ENCODE peak calls at places on chromosome 3, in seven cellular contexts. One of them, this sample, is unnamed.

GRCh38 chr3:54999159-54999558 is 71.3 kb upstream of the LRTM1 start:
- DNase-seq in brain microvascular endothelial cell: peak; percentile 88
- DNase-seq in colonic mucosa: no peak
- DNase-seq in uterus: peak; percentile 17
- DNase-seq in tibial artery: no peak
- DNase-seq in heart left ventricle: no peak
- DNase-seq in hepatocyte: peak; percentile 64
- DNase-seq in this sample: no peak

GRCh38 chr3:55555866-55556621 is 68.9 kb upstream of the WNT5A start:
- DNase-seq in brain microvascular endothelial cell: no peak
- DNase-seq in colonic mucosa: no peak
- DNase-seq in uterus: no peak
- DNase-seq in tibial artery: no peak
- DNase-seq in heart left ventricle: no peak
- DNase-seq in hepatocyte: no peak
- DNase-seq in this sample: no peak

GRCh38 chr3:189419022-189419421 is 212.2 kb upstream of the TP63 start:
- DNase-seq in brain microvascular endothelial cell: no peak
- DNase-seq in colonic mucosa: no peak
- DNase-seq in uterus: no peak
- DNase-seq in tibial artery: no peak
- DNase-seq in heart left ventricle: no peak
- DNase-seq in hepatocyte: no peak
- DNase-seq in this sample: no peak

GRCh38 chr3:123319760-123320159 is 118.0 kb downstream of the SEC22A start:
- DNase-seq in brain microvascular endothelial cell: no peak
- DNase-seq in colonic mucosa: no peak
- DNase-seq in uterus: no peak
- DNase-seq in tibial artery: peak; percentile 12
- DNase-seq in heart left ventricle: no peak
- DNase-seq in hepatocyte: no peak
- DNase-seq in this sample: no peak

GRCh38 chr3:140186421-140186920 is 251.5 kb downstream of the CLSTN2 start:
- DNase-seq in brain microvascular endothelial cell: peak; percentile 79
- DNase-seq in colonic mucosa: peak; percentile 22
- DNase-seq in uterus: peak; percentile 49
- DNase-seq in tibial artery: no peak
- DNase-seq in heart left ventricle: peak; percentile 30
- DNase-seq in hepatocyte: peak; percentile 27
- DNase-seq in this sample: peak; percentile 13

GRCh38 chr3:82353281-82354171 is 592.1 kb upstream of the GBE1 start:
- DNase-seq in brain microvascular endothelial cell: no peak
- DNase-seq in colonic mucosa: no peak
- DNase-seq in uterus: no peak
- DNase-seq in tibial artery: no peak
- DNase-seq in heart left ventricle: peak; percentile 10
- DNase-seq in hepatocyte: no peak
- DNase-seq in this sample: no peak

GRCh38 chr3:11128682-11129632 is 25.3 kb upstream of the HRH1 start:
- DNase-seq in brain microvascular endothelial cell: no peak
- DNase-seq in colonic mucosa: no peak
- DNase-seq in uterus: no peak
- DNase-seq in tibial artery: no peak
- DNase-seq in heart left ventricle: no peak
- DNase-seq in hepatocyte: no peak
- DNase-seq in this sample: no peak

GRCh38 chr3:82978368-82978767 is 1216.9 kb upstream of the GBE1 start:
- DNase-seq in brain microvascular endothelial cell: no peak
- DNase-seq in colonic mucosa: no peak
- DNase-seq in uterus: no peak
- DNase-seq in tibial artery: no peak
- DNase-seq in heart left ventricle: no peak
- DNase-seq in hepatocyte: no peak
- DNase-seq in this sample: no peak

GRCh38 chr3:79247367-79248103 is 520.3 kb downstream of the ROBO1 start:
- DNase-seq in brain microvascular endothelial cell: peak; percentile 44
- DNase-seq in colonic mucosa: no peak
- DNase-seq in uterus: no peak
- DNase-seq in tibial artery: no peak
- DNase-seq in heart left ventricle: peak; percentile 29
- DNase-seq in hepatocyte: peak; percentile 7
- DNase-seq in this sample: no peak

GRCh38 chr3:147414369-147415135 is 5.4 kb downstream of the ZIC1 start:
- DNase-seq in brain microvascular endothelial cell: peak; percentile 10
- DNase-seq in colonic mucosa: no peak
- DNase-seq in uterus: no peak
- DNase-seq in tibial artery: no peak
- DNase-seq in heart left ventricle: no peak
- DNase-seq in hepatocyte: no peak
- DNase-seq in this sample: no peak

GRCh38 chr3:195905970-195906864 is 2.1 kb downstream of the TNK2 start:
- DNase-seq in brain microvascular endothelial cell: no peak
- DNase-seq in colonic mucosa: peak; percentile 46
- DNase-seq in uterus: no peak
- DNase-seq in tibial artery: no peak
- DNase-seq in heart left ventricle: no peak
- DNase-seq in hepatocyte: peak; percentile 9
- DNase-seq in this sample: peak; percentile 64

GRCh38 chr3:195698325-195699147 is 22.2 kb upstream of the MUC20 start:
- DNase-seq in brain microvascular endothelial cell: no peak
- DNase-seq in colonic mucosa: no peak
- DNase-seq in uterus: no peak
- DNase-seq in tibial artery: no peak
- DNase-seq in heart left ventricle: no peak
- DNase-seq in hepatocyte: no peak
- DNase-seq in this sample: no peak

GRCh38 chr3:122080188-122080587 is 25.0 kb downstream of the CD86 start:
- DNase-seq in brain microvascular endothelial cell: no peak
- DNase-seq in colonic mucosa: no peak
- DNase-seq in uterus: no peak
- DNase-seq in tibial artery: no peak
- DNase-seq in heart left ventricle: no peak
- DNase-seq in hepatocyte: no peak
- DNase-seq in this sample: no peak

GRCh38 chr3:148190441-148190990 is 507.2 kb upstream of the AGTR1 start:
- DNase-seq in brain microvascular endothelial cell: no peak
- DNase-seq in colonic mucosa: no peak
- DNase-seq in uterus: no peak
- DNase-seq in tibial artery: no peak
- DNase-seq in heart left ventricle: no peak
- DNase-seq in hepatocyte: no peak
- DNase-seq in this sample: no peak

GRCh38 chr3:150830094-150830681 is 67.2 kb upstream of the SIAH2 start:
- DNase-seq in brain microvascular endothelial cell: no peak
- DNase-seq in colonic mucosa: no peak
- DNase-seq in uterus: no peak
- DNase-seq in tibial artery: no peak
- DNase-seq in heart left ventricle: no peak
- DNase-seq in hepatocyte: peak; percentile 17
- DNase-seq in this sample: peak; percentile 5

GRCh38 chr3:34995771-34996430 is 643.4 kb upstream of the ARPP21 start:
- DNase-seq in brain microvascular endothelial cell: no peak
- DNase-seq in colonic mucosa: no peak
- DNase-seq in uterus: no peak
- DNase-seq in tibial artery: no peak
- DNase-seq in heart left ventricle: no peak
- DNase-seq in hepatocyte: no peak
- DNase-seq in this sample: no peak

GRCh38 chr3:49570033-49570654 is 15.9 kb downstream of the BSN start:
- DNase-seq in brain microvascular endothelial cell: no peak
- DNase-seq in colonic mucosa: no peak
- DNase-seq in uterus: no peak
- DNase-seq in tibial artery: no peak
- DNase-seq in heart left ventricle: no peak
- DNase-seq in hepatocyte: no peak
- DNase-seq in this sample: no peak

GRCh38 chr3:39146611-39147373 is 6.6 kb downstream of the CSRNP1 start:
- DNase-seq in brain microvascular endothelial cell: peak; percentile 99
- DNase-seq in colonic mucosa: peak; percentile 84
- DNase-seq in uterus: peak; percentile 91
- DNase-seq in tibial artery: peak; percentile 89
- DNase-seq in heart left ventricle: peak; percentile 75
- DNase-seq in hepatocyte: peak; percentile 85
- DNase-seq in this sample: peak; percentile 88

GRCh38 chr3:42066516-42067181 is 24.5 kb upstream of the TRAK1 start:
- DNase-seq in brain microvascular endothelial cell: peak; percentile 81
- DNase-seq in colonic mucosa: no peak
- DNase-seq in uterus: no peak
- DNase-seq in tibial artery: no peak
- DNase-seq in heart left ventricle: no peak
- DNase-seq in hepatocyte: no peak
- DNase-seq in this sample: peak; percentile 66

GRCh38 chr3:103136621-103137020 is 701.8 kb downstream of the ZPLD1 start:
- DNase-seq in brain microvascular endothelial cell: no peak
- DNase-seq in colonic mucosa: no peak
- DNase-seq in uterus: no peak
- DNase-seq in tibial artery: no peak
- DNase-seq in heart left ventricle: no peak
- DNase-seq in hepatocyte: no peak
- DNase-seq in this sample: no peak

GRCh38 chr3:187210555-187211327 is 13.5 kb downstream of the RTP1 start:
- DNase-seq in brain microvascular endothelial cell: no peak
- DNase-seq in colonic mucosa: no peak
- DNase-seq in uterus: no peak
- DNase-seq in tibial artery: no peak
- DNase-seq in heart left ventricle: no peak
- DNase-seq in hepatocyte: no peak
- DNase-seq in this sample: no peak

GRCh38 chr3:16864610-16865313 is 20.0 kb upstream of the PLCL2 start:
- DNase-seq in brain microvascular endothelial cell: peak; percentile 47
- DNase-seq in colonic mucosa: no peak
- DNase-seq in uterus: no peak
- DNase-seq in tibial artery: no peak
- DNase-seq in heart left ventricle: no peak
- DNase-seq in hepatocyte: no peak
- DNase-seq in this sample: no peak

GRCh38 chr3:42228796-42229195 is 37.2 kb downstream of the CCK start:
- DNase-seq in brain microvascular endothelial cell: no peak
- DNase-seq in colonic mucosa: no peak
- DNase-seq in uterus: no peak
- DNase-seq in tibial artery: no peak
- DNase-seq in heart left ventricle: no peak
- DNase-seq in hepatocyte: no peak
- DNase-seq in this sample: no peak

GRCh38 chr3:69385723-69386483 is at the start of gene FRMD4B:
- DNase-seq in brain microvascular endothelial cell: no peak
- DNase-seq in colonic mucosa: peak; percentile 52
- DNase-seq in uterus: peak; percentile 35
- DNase-seq in tibial artery: peak; percentile 70
- DNase-seq in heart left ventricle: peak; percentile 79
- DNase-seq in hepatocyte: peak; percentile 58
- DNase-seq in this sample: peak; percentile 17

GRCh38 chr3:194399166-194399565 is at the start of gene GP5:
- DNase-seq in brain microvascular endothelial cell: no peak
- DNase-seq in colonic mucosa: no peak
- DNase-seq in uterus: no peak
- DNase-seq in tibial artery: no peak
- DNase-seq in heart left ventricle: no peak
- DNase-seq in hepatocyte: no peak
- DNase-seq in this sample: no peak
- H3K27ac ChIP-seq in brain microvascular endothelial cell: no peak within 1 kb of the TSS
- H3K27ac ChIP-seq in colonic mucosa: no peak within 1 kb of the TSS
- H3K27ac ChIP-seq in uterus: no peak within 1 kb of the TSS
- H3K27ac ChIP-seq in tibial artery: no peak within 1 kb of the TSS
- H3K27ac ChIP-seq in heart left ventricle: no peak within 1 kb of the TSS
- H3K27ac ChIP-seq in hepatocyte: no peak within 1 kb of the TSS
- H3K27ac ChIP-seq in this sample: no peak within 1 kb of the TSS

GRCh38 chr3:52245322-52246263 is at the start of gene PPM1M:
- DNase-seq in brain microvascular endothelial cell: no peak
- DNase-seq in colonic mucosa: peak; percentile 46
- DNase-seq in uterus: peak; percentile 55
- DNase-seq in tibial artery: no peak
- DNase-seq in heart left ventricle: peak; percentile 59
- DNase-seq in hepatocyte: peak; percentile 71
- DNase-seq in this sample: peak; percentile 42
- H3K27ac ChIP-seq in brain microvascular endothelial cell: no peak within 1 kb of the TSS
- H3K27ac ChIP-seq in colonic mucosa: peak within 1 kb of the TSS; percentile 66
- H3K27ac ChIP-seq in uterus: peak within 1 kb of the TSS; percentile 92
- H3K27ac ChIP-seq in tibial artery: peak within 1 kb of the TSS; percentile 80
- H3K27ac ChIP-seq in heart left ventricle: peak within 1 kb of the TSS; percentile 70
- H3K27ac ChIP-seq in hepatocyte: peak within 1 kb of the TSS; percentile 46
- H3K27ac ChIP-seq in this sample: peak within 1 kb of the TSS; percentile 72

GRCh38 chr3:37183976-37184375 is 9.6 kb upstream of the LRRFIP2 start:
- DNase-seq in brain microvascular endothelial cell: no peak
- DNase-seq in colonic mucosa: no peak
- DNase-seq in uterus: no peak
- DNase-seq in tibial artery: peak; percentile 42
- DNase-seq in heart left ventricle: no peak
- DNase-seq in hepatocyte: no peak
- DNase-seq in this sample: no peak
- H3K27ac ChIP-seq in brain microvascular endothelial cell: no peak overlapping the region
- H3K27ac ChIP-seq in colonic mucosa: no peak overlapping the region
- H3K27ac ChIP-seq in uterus: peak overlapping the region; percentile 45
- H3K27ac ChIP-seq in tibial artery: peak overlapping the region; percentile 77
- H3K27ac ChIP-seq in heart left ventricle: peak overlapping the region; percentile 50
- H3K27ac ChIP-seq in hepatocyte: no peak overlapping the region
- H3K27ac ChIP-seq in this sample: no peak overlapping the region

GRCh38 chr3:142651711-142652110 is 55.5 kb downstream of the PLS1 start:
- DNase-seq in brain microvascular endothelial cell: no peak
- DNase-seq in colonic mucosa: no peak
- DNase-seq in uterus: no peak
- DNase-seq in tibial artery: no peak
- DNase-seq in heart left ventricle: no peak
- DNase-seq in hepatocyte: no peak
- DNase-seq in this sample: no peak

GRCh38 chr3:142648950-142649349 is 52.8 kb downstream of the PLS1 start:
- DNase-seq in brain microvascular endothelial cell: no peak
- DNase-seq in colonic mucosa: peak; percentile 26
- DNase-seq in uterus: no peak
- DNase-seq in tibial artery: no peak
- DNase-seq in heart left ventricle: no peak
- DNase-seq in hepatocyte: no peak
- DNase-seq in this sample: peak; percentile 20

GRCh38 chr3:142649996-142650693 is 54.0 kb downstream of the PLS1 start:
- DNase-seq in brain microvascular endothelial cell: no peak
- DNase-seq in colonic mucosa: no peak
- DNase-seq in uterus: no peak
- DNase-seq in tibial artery: no peak
- DNase-seq in heart left ventricle: no peak
- DNase-seq in hepatocyte: no peak
- DNase-seq in this sample: no peak

GRCh38 chr3:142656595-142656994 is 60.4 kb downstream of the PLS1 start:
- DNase-seq in brain microvascular endothelial cell: no peak
- DNase-seq in colonic mucosa: no peak
- DNase-seq in uterus: no peak
- DNase-seq in tibial artery: no peak
- DNase-seq in heart left ventricle: no peak
- DNase-seq in hepatocyte: no peak
- DNase-seq in this sample: no peak

DNA sequence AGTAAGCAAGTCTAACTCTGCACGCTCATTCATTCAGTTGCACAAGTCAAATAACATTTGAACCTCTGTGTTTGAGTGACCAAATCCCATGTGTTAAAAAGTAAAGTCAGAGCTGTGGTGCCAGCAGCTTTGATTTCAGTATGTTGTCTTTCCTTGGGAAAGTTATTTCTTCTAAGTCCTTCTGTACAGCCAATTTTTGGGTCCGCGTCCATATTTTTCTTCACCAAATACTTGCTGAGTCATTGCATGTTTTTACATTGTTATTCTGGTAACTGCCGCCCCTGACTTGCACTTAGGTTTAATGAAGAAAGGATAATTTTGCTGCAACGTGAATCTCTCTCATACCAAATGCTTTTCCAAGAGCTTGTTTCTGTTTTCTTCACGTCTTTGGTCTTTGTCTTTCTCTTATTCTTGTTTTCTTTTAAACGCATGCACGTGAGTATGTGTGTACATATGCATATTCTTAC is 56.7 kb downstream of the PLS1 start:
- DNase-seq in brain microvascular endothelial cell: no peak
- DNase-seq in colonic mucosa: no peak
- DNase-seq in uterus: no peak
- DNase-seq in tibial artery: no peak
- DNase-seq in heart left ventricle: no peak
- DNase-seq in hepatocyte: no peak
- DNase-seq in this sample: no peak
- H3K27ac ChIP-seq in brain microvascular endothelial cell: no peak overlapping the region
- H3K27ac ChIP-seq in colonic mucosa: no peak overlapping the region
- H3K27ac ChIP-seq in uterus: no peak overlapping the region
- H3K27ac ChIP-seq in tibial artery: no peak overlapping the region
- H3K27ac ChIP-seq in heart left ventricle: no peak overlapping the region
- H3K27ac ChIP-seq in hepatocyte: no peak overlapping the region
- H3K27ac ChIP-seq in this sample: no peak overlapping the region